ENCODE peak calls at places on chromosomes 16 and 17, in eight cellular contexts. U, K, C, Y, I, Q, R and G are unnamed samples.

GRCh38 chr17:83161298-83162034 is 82.1 kb downstream of the METRNL start:
- DNase-seq in R (peak; percentile 48), Q (peak; percentile 77), I (no peak), U (peak; percentile 40), K (no peak), Y (no peak), C (no peak), G (peak; percentile 67)

GRCh38 chr16:57591086-57591869 is 37.2 kb upstream of the ADGRG1 start:
- DNase-seq in I (peak; percentile 68), Q (peak; percentile 81), U (peak; percentile 83), K (peak; percentile 71), Y (peak; percentile 58), C (peak; percentile 61), R (peak; percentile 75), G (no peak)

GRCh38 chr17:82247175-82247823 is 18.5 kb downstream of the SLC16A3 start:
- DNase-seq in U (no peak), Q (no peak), R (no peak), Y (no peak), I (no peak), K (peak; percentile 62), C (no peak), G (no peak)

GRCh38 chr16:54397190-54397835 is 110.7 kb upstream of the IRX3 start:
- DNase-seq in I (no peak), Q (no peak), U (no peak), C (no peak), K (no peak), R (no peak), Y (no peak), G (no peak)

GRCh38 chr17:4968166-4968915 is 724 bp upstream of the SPAG7 start:
- DNase-seq in K (peak; percentile 65), Y (peak; percentile 45), R (no peak), U (peak; percentile 73), I (no peak), Q (peak; percentile 85), C (peak; percentile 30), G (no peak)

GRCh38 chr17:79812969-79813825 is 16.3 kb upstream of the CBX8 start:
- DNase-seq in Q (no peak), U (no peak), Y (no peak), R (no peak), C (no peak), K (no peak), I (no peak), G (no peak)

GRCh38 chr17:6489016-6489550 is 44.8 kb downstream of the PIMREG start:
- DNase-seq in Q (no peak), U (peak; percentile 12), I (no peak), K (peak; percentile 23), Y (no peak), C (no peak), R (no peak), G (no peak)

GRCh38 chr17:63685578-63685977 is 14.3 kb downstream of the LIMD2 start:
- DNase-seq in K (no peak), I (no peak), U (no peak), Y (no peak), Q (no peak), R (no peak), C (no peak), G (no peak)

GRCh38 chr17:82871056-82871775 is 31.4 kb upstream of the ZNF750 start:
- DNase-seq in C (no peak), U (no peak), Y (no peak), K (peak; percentile 45), Q (no peak), I (no peak), R (no peak), G (no peak)

GRCh38 chr17:42675984-42676423 is 790 bp downstream of the PLEKHH3 start:
- DNase-seq in Y (no peak), U (peak; percentile 88), R (peak; percentile 84), C (no peak), I (peak; percentile 67), Q (peak; percentile 87), K (peak; percentile 83), G (peak; percentile 85)

GRCh38 chr17:7484964-7485377 is 805 bp downstream of the POLR2A start:
- DNase-seq in I (no peak), U (no peak), Q (no peak), C (no peak), R (no peak), Y (no peak), K (no peak), G (no peak)

GRCh38 chr17:40579471-40579870 is 14.2 kb upstream of the CCR7 start:
- DNase-seq in R (no peak), K (no peak), U (no peak), Y (no peak), Q (no peak), I (no peak), C (no peak), G (no peak)

GRCh38 chr17:10727192-10727591 is 2.6 kb downstream of the TMEM220 start:
- DNase-seq in U (no peak), K (no peak), R (no peak), C (no peak), Y (no peak), I (no peak), Q (no peak), G (no peak)

GRCh38 chr16:56795011-56795410 is 65.1 kb downstream of the NUP93 start:
- DNase-seq in Y (no peak), R (no peak), Q (no peak), U (no peak), K (no peak), I (no peak), C (no peak), G (no peak)

GRCh38 chr16:15502041-15502725 is 67.8 kb downstream of the BMERB1 start:
- DNase-seq in U (no peak), R (no peak), K (no peak), C (no peak), Y (no peak), Q (no peak), I (no peak), G (no peak)

GRCh38 chr17:55302407-55302787 is 37.6 kb downstream of the HLF start:
- DNase-seq in U (no peak), C (no peak), R (no peak), Q (no peak), Y (no peak), I (no peak), K (no peak), G (no peak)

GRCh38 chr16:38941-39892 is 14.2 kb downstream of the POLR3K start:
- DNase-seq in Y (no peak), R (peak; percentile 59), I (no peak), C (peak; percentile 46), U (no peak), Q (no peak), K (no peak), G (no peak)

GRCh38 chr17:72766761-72767356 is 325.6 kb downstream of the SLC39A11 start:
- DNase-seq in C (no peak), U (no peak), R (no peak), Y (no peak), Q (no peak), I (no peak), K (no peak), G (no peak)

GRCh38 chr17:50149425-50150353 is 788 bp downstream of the PPP1R9B start:
- DNase-seq in C (peak; percentile 66), Q (no peak), U (peak; percentile 86), R (no peak), Y (peak; percentile 65), K (peak; percentile 83), I (peak; percentile 66), G (no peak)

GRCh38 chr16:73365010-73365409 is 317.1 kb upstream of the ZFHX3 start:
- DNase-seq in C (no peak), Y (no peak), U (no peak), K (no peak), Q (no peak), R (no peak), I (no peak), G (no peak)

GRCh38 chr17:45338996-45339535 is 22.2 kb upstream of the MAP3K14 start:
- DNase-seq in I (no peak), C (no peak), Y (no peak), K (no peak), R (peak; percentile 42), U (peak; percentile 29), Q (no peak), G (peak; percentile 62)
- H3K27ac ChIP-seq in I (peak overlapping the region; percentile 83), C (no peak overlapping the region), Y (no peak overlapping the region), K (no peak overlapping the region), R (no peak overlapping the region), U (peak overlapping the region; percentile 87), Q (peak overlapping the region; percentile 82), G (peak overlapping the region; percentile 77)

GRCh38 chr17:1226308-1226707 is 43.9 kb upstream of the BHLHA9 start:
- DNase-seq in Q (no peak), R (no peak), C (no peak), K (no peak), I (no peak), Y (no peak), U (no peak), G (no peak)

GRCh38 chr17:1227917-1228751 is 42.1 kb upstream of the BHLHA9 start:
- DNase-seq in U (peak; percentile 73), K (peak; percentile 73), R (no peak), C (peak; percentile 42), Q (peak; percentile 74), Y (no peak), I (peak; percentile 52), G (no peak)

GRCh38 chr17:1228752-1229353 is 41.4 kb upstream of the BHLHA9 start:
- DNase-seq in Y (no peak), R (no peak), Q (no peak), C (peak; percentile 7), I (no peak), U (no peak), K (no peak), G (no peak)

GRCh38 chr17:1229354-1229890 is 40.8 kb upstream of the BHLHA9 start:
- DNase-seq in R (no peak), Y (no peak), I (peak; percentile 73), C (peak; percentile 46), K (peak; percentile 81), Q (peak; percentile 88), U (peak; percentile 93), G (no peak)

GRCh38 chr17:1227365-1227764 is 42.9 kb upstream of the BHLHA9 start:
- DNase-seq in I (no peak), C (no peak), U (no peak), Q (no peak), R (no peak), K (no peak), Y (no peak), G (no peak)
- H3K4me3 ChIP-seq in I (peak overlapping the region; percentile 69), C (no peak overlapping the region), U (peak overlapping the region; percentile 62), Q (peak overlapping the region; percentile 69), R (no peak overlapping the region), K (peak overlapping the region; percentile 60), Y (peak overlapping the region; percentile 55), G (no peak overlapping the region)

GRCh38 chr17:11997147-11997971 is at the start of gene ZNF18:
- DNase-seq in I (peak; percentile 98), U (peak; percentile 99), Y (peak; percentile 96), Q (peak; percentile 98), C (peak; percentile 96), K (peak; percentile 99), R (peak; percentile 95), G (peak; percentile 96)
- TF ChIP-seq CTCF in I (no peak), U (no peak), Y (peak; percentile 41), Q (no peak), C (no peak), K (no peak), R (no peak), G (no peak)

DNA sequence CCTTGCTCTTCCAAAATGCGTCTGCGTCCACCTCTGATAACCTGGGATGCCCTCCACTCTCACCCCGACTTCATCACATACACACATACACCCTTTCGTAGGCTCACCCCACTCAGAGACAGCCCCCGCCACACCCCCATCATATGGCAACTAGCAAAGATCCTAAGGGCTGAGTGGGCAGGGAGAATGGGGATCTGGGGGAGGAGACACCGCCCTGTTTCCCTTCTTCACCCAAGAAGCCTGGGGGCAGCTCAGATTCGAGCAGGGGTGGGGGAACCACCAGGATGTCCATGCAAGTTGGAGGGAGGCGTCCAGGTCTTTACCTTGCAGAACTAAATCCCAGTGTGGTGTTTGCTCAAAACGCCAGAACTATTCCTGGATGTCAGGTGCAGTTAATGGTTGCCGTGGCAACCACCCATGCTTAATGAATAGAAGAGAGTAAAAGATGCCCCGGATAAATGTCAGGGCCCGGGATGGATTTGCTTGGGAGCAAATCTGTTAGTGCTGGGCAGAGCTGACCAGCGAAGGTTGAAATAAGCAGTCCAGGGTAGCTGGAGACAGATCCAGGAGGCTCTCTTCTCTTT is 72.8 kb downstream of the CACNG3 start:
- DNase-seq in Y (no peak), C (no peak), K (no peak), I (no peak), U (no peak), Q (no peak), R (no peak), G (no peak)
- H3K27ac ChIP-seq in Y (no peak overlapping the region), C (no peak overlapping the region), K (no peak overlapping the region), I (no peak overlapping the region), U (no peak overlapping the region), Q (no peak overlapping the region), R (no peak overlapping the region), G (no peak overlapping the region)